ENCODE peak calls at places on chromosomes 5 and 9, in five cellular contexts. Z is Calu3; I is activated CD4-positive, alpha-beta memory T cell treated with anti-CD3 and anti-CD28 coated beads, Interleukin-2, amount 10 ng/mL, durations not matched to agents 7 days and 5 days; K is HAP-1; X is foreskin fibroblast. W is an unnamed sample.
A peak's percentile ranks its signal among the peaks of the same experiment; 100 is the strongest.

GRCh38 chr5:180303226-180304015 is 11.5 kb upstream of the MAPK9 start:
- DNase-seq in Z (no peak), I (no peak), K (no peak), X (no peak), W (no peak)

GRCh38 chr9:137000177-137000930 is 4.0 kb upstream of the CLIC3 start:
- DNase-seq in Z (no peak), I (peak; percentile 43), K (no peak), X (peak; percentile 68), W (peak; percentile 46)

GRCh38 chr9:18610956-18611355 is 137.0 kb downstream of the ADAMTSL1 start:
- DNase-seq in Z (no peak), I (no peak), K (no peak), X (no peak), W (no peak)

GRCh38 chr5:122835681-122836080 is 9.7 kb upstream of the SNX24 start:
- DNase-seq in Z (no peak), I (no peak), K (no peak), X (no peak), W (no peak)

GRCh38 chr5:177419045-177419444 is 7.4 kb upstream of the GRK6 start:
- DNase-seq in Z (no peak), I (no peak), K (no peak), X (peak; percentile 77), W (peak; percentile 20)

GRCh38 chr5:115389799-115390382 is 93.4 kb upstream of the CCDC112 start:
- DNase-seq in Z (no peak), I (no peak), K (peak; percentile 40), X (no peak), W (no peak)

GRCh38 chr5:867300-867699 is 16.5 kb upstream of the ZDHHC11 start:
- DNase-seq in Z (no peak), I (no peak), K (no peak), X (no peak), W (no peak)

GRCh38 chr9:79254900-79255651 is 316.7 kb upstream of the TLE4 start:
- DNase-seq in Z (no peak), I (no peak), K (no peak), X (peak; percentile 13), W (no peak)

GRCh38 chr5:83446253-83446947 is 25.1 kb upstream of the VCAN start:
- DNase-seq in Z (no peak), I (no peak), K (no peak), X (no peak), W (no peak)

GRCh38 chr5:138950411-138951011 is 75.4 kb upstream of the LRRTM2 start:
- DNase-seq in Z (no peak), I (no peak), K (no peak), X (no peak), W (no peak)

GRCh38 chr5:12870870-12871539 is 966.8 kb upstream of the CTNND2 start:
- DNase-seq in Z (no peak), I (no peak), K (no peak), X (no peak), W (no peak)

GRCh38 chr5:107930092-107930491 is 259.4 kb upstream of the EFNA5 start:
- DNase-seq in Z (no peak), I (no peak), K (no peak), X (no peak), W (no peak)

GRCh38 chr5:134550271-134551214 is 25.1 kb downstream of the JADE2 start:
- DNase-seq in Z (no peak), I (no peak), K (no peak), X (peak; percentile 44), W (no peak)

GRCh38 chr9:127930298-127931091 is at the start of gene PIP5KL1:
- DNase-seq in Z (peak; percentile 87), I (peak; percentile 78), K (peak; percentile 92), X (peak; percentile 96), W (no peak)

GRCh38 chr9:40907657-40908624 is 220.5 kb downstream of the FOXD4L6 start:
- DNase-seq in Z (no peak), I (no peak), K (no peak), X (no peak), W (no peak)

GRCh38 chr9:70085241-70085640 is 41.6 kb downstream of the MAMDC2 start:
- DNase-seq in Z (no peak), I (no peak), K (peak; percentile 31), X (peak; percentile 61), W (no peak)

GRCh38 chr5:181158869-181159268 is 11.5 kb downstream of the OR2V2 start:
- DNase-seq in Z (no peak), I (no peak), K (no peak), X (no peak), W (no peak)

GRCh38 chr9:93676310-93677054 is 100.1 kb downstream of the PHF2 start:
- DNase-seq in Z (no peak), I (peak; percentile 9), K (peak; percentile 4), X (no peak), W (no peak)

GRCh38 chr9:134374301-134375010 is 48.2 kb downstream of the RXRA start:
- DNase-seq in Z (no peak), I (no peak), K (no peak), X (no peak), W (no peak)

GRCh38 chr5:164504141-164504772 is 998.8 kb downstream of the MAT2B start:
- DNase-seq in Z (peak; percentile 68), I (no peak), K (peak; percentile 65), X (peak; percentile 52), W (peak; percentile 18)

GRCh38 chr9:123322771-123323481 is 33.1 kb upstream of the CRB2 start:
- DNase-seq in Z (no peak), I (peak; percentile 78), K (no peak), X (no peak), W (no peak)

GRCh38 chr9:135901036-135901758 is 6.1 kb downstream of the CAMSAP1 start:
- DNase-seq in Z (no peak), I (no peak), K (no peak), X (no peak), W (no peak)

GRCh38 chr5:108461628-108462367 is 79.9 kb upstream of the FBXL17 start:
- DNase-seq in Z (no peak), I (no peak), K (no peak), X (peak; percentile 83), W (peak; percentile 35)